ENCODE peak calls at places on chromosome 9, in five cellular contexts. One of them, this sample, is unnamed.

GRCh38 chr9:136409557-136410455 is 608 bp downstream of the ENTR1 start:
- DNase-seq in CD4-positive, alpha-beta T cell: no peak
- DNase-seq in T47D: peak
- DNase-seq in NCI-H1436: no peak
- DNase-seq in neural crest cell: no peak
- DNase-seq in this sample: peak

GRCh38 chr9:93076792-93077128 is 18.3 kb downstream of the SUSD3 start:
- DNase-seq in CD4-positive, alpha-beta T cell: no peak
- DNase-seq in T47D: no peak
- DNase-seq in NCI-H1436: no peak
- DNase-seq in neural crest cell: no peak
- DNase-seq in this sample: no peak

GRCh38 chr9:72022846-72023245 is 37.6 kb downstream of the C9orf57 start:
- DNase-seq in CD4-positive, alpha-beta T cell: no peak
- DNase-seq in T47D: no peak
- DNase-seq in NCI-H1436: no peak
- DNase-seq in neural crest cell: no peak
- DNase-seq in this sample: no peak

GRCh38 chr9:7103382-7104170 is 345.8 kb downstream of the KDM4C start:
- DNase-seq in CD4-positive, alpha-beta T cell: no peak
- DNase-seq in T47D: no peak
- DNase-seq in NCI-H1436: no peak
- DNase-seq in neural crest cell: no peak
- DNase-seq in this sample: no peak

GRCh38 chr9:136960212-136960937 is 8.3 kb downstream of the LCN12 start:
- DNase-seq in CD4-positive, alpha-beta T cell: no peak
- DNase-seq in T47D: no peak
- DNase-seq in NCI-H1436: no peak
- DNase-seq in neural crest cell: no peak
- DNase-seq in this sample: no peak

GRCh38 chr9:116585204-116585603 is 101.9 kb upstream of the TRIM32 start:
- DNase-seq in CD4-positive, alpha-beta T cell: no peak
- DNase-seq in T47D: no peak
- DNase-seq in NCI-H1436: no peak
- DNase-seq in neural crest cell: no peak
- DNase-seq in this sample: no peak

GRCh38 chr9:9790216-9790872 is 822.5 kb downstream of the PTPRD start:
- DNase-seq in CD4-positive, alpha-beta T cell: no peak
- DNase-seq in T47D: peak
- DNase-seq in NCI-H1436: peak
- DNase-seq in neural crest cell: peak
- DNase-seq in this sample: peak

GRCh38 chr9:93676310-93677054 is 100.1 kb downstream of the PHF2 start:
- DNase-seq in CD4-positive, alpha-beta T cell: no peak
- DNase-seq in T47D: no peak
- DNase-seq in NCI-H1436: no peak
- DNase-seq in neural crest cell: no peak
- DNase-seq in this sample: no peak

GRCh38 chr9:26656003-26656940 is 236.3 kb downstream of the CAAP1 start:
- DNase-seq in CD4-positive, alpha-beta T cell: no peak
- DNase-seq in T47D: peak
- DNase-seq in NCI-H1436: no peak
- DNase-seq in neural crest cell: peak
- DNase-seq in this sample: peak

GRCh38 chr9:13364271-13364670 is 84.8 kb upstream of the MPDZ start:
- DNase-seq in CD4-positive, alpha-beta T cell: no peak
- DNase-seq in T47D: no peak
- DNase-seq in NCI-H1436: no peak
- DNase-seq in neural crest cell: no peak
- DNase-seq in this sample: no peak

GRCh38 chr9:5838884-5839571 is 6.1 kb upstream of the ERMP1 start:
- DNase-seq in CD4-positive, alpha-beta T cell: no peak
- DNase-seq in T47D: peak
- DNase-seq in NCI-H1436: no peak
- DNase-seq in neural crest cell: no peak
- DNase-seq in this sample: no peak

GRCh38 chr9:5644522-5644921 is 15.6 kb downstream of the RIC1 start:
- DNase-seq in CD4-positive, alpha-beta T cell: no peak
- DNase-seq in T47D: no peak
- DNase-seq in NCI-H1436: no peak
- DNase-seq in neural crest cell: no peak
- DNase-seq in this sample: no peak

GRCh38 chr9:81575976-81576375 is 113.4 kb downstream of the TLE1 start:
- DNase-seq in CD4-positive, alpha-beta T cell: no peak
- DNase-seq in T47D: no peak
- DNase-seq in NCI-H1436: no peak
- DNase-seq in neural crest cell: no peak
- DNase-seq in this sample: no peak

GRCh38 chr9:131833906-131834305 is 94.0 kb upstream of the RAPGEF1 start:
- DNase-seq in CD4-positive, alpha-beta T cell: no peak
- DNase-seq in T47D: no peak
- DNase-seq in NCI-H1436: no peak
- DNase-seq in neural crest cell: no peak
- DNase-seq in this sample: no peak

GRCh38 chr9:79572032-79572890 is 496 bp downstream of the TLE4 start:
- DNase-seq in CD4-positive, alpha-beta T cell: peak
- DNase-seq in T47D: no peak
- DNase-seq in NCI-H1436: no peak
- DNase-seq in neural crest cell: peak
- DNase-seq in this sample: peak

GRCh38 chr9:121651295-121652036 is at the start of gene DAB2IP:
- DNase-seq in CD4-positive, alpha-beta T cell: no peak
- DNase-seq in T47D: peak
- DNase-seq in NCI-H1436: peak
- DNase-seq in neural crest cell: peak
- DNase-seq in this sample: peak

GRCh38 chr9:136059851-136060670 is 35.0 kb downstream of the NACC2 start:
- DNase-seq in CD4-positive, alpha-beta T cell: no peak
- DNase-seq in T47D: no peak
- DNase-seq in NCI-H1436: no peak
- DNase-seq in neural crest cell: no peak
- DNase-seq in this sample: no peak

GRCh38 chr9:1335174-1335573 is 285.0 kb downstream of the DMRT2 start:
- DNase-seq in CD4-positive, alpha-beta T cell: no peak
- DNase-seq in T47D: no peak
- DNase-seq in NCI-H1436: no peak
- DNase-seq in neural crest cell: no peak
- DNase-seq in this sample: no peak

GRCh38 chr9:132244582-132245455 is 83.0 kb downstream of the NTNG2 start:
- DNase-seq in CD4-positive, alpha-beta T cell: no peak
- DNase-seq in T47D: no peak
- DNase-seq in NCI-H1436: no peak
- DNase-seq in neural crest cell: no peak
- DNase-seq in this sample: no peak

GRCh38 chr9:4504250-4504649 is 14.0 kb downstream of the SLC1A1 start:
- DNase-seq in CD4-positive, alpha-beta T cell: no peak
- DNase-seq in T47D: no peak
- DNase-seq in NCI-H1436: no peak
- DNase-seq in neural crest cell: no peak
- DNase-seq in this sample: no peak

GRCh38 chr9:93231121-93231694 is 47.3 kb downstream of the WNK2 start:
- DNase-seq in CD4-positive, alpha-beta T cell: no peak
- DNase-seq in T47D: no peak
- DNase-seq in NCI-H1436: no peak
- DNase-seq in neural crest cell: no peak
- DNase-seq in this sample: no peak

GRCh38 chr9:83166369-83166768 is 103.4 kb upstream of the RASEF start:
- DNase-seq in CD4-positive, alpha-beta T cell: no peak
- DNase-seq in T47D: peak
- DNase-seq in NCI-H1436: peak
- DNase-seq in neural crest cell: no peak
- DNase-seq in this sample: no peak

GRCh38 chr9:69131682-69132081 is 42.4 kb upstream of the TJP2 start:
- DNase-seq in CD4-positive, alpha-beta T cell: no peak
- DNase-seq in T47D: no peak
- DNase-seq in NCI-H1436: no peak
- DNase-seq in neural crest cell: no peak
- DNase-seq in this sample: no peak

GRCh38 chr9:124503713-124504529 is 3.3 kb downstream of the NR5A1 start:
- DNase-seq in CD4-positive, alpha-beta T cell: no peak
- DNase-seq in T47D: no peak
- DNase-seq in NCI-H1436: no peak
- DNase-seq in neural crest cell: no peak
- DNase-seq in this sample: peak

GRCh38 chr9:115138151-115138550 is 20.2 kb upstream of the TNC start:
- DNase-seq in CD4-positive, alpha-beta T cell: no peak
- DNase-seq in T47D: no peak
- DNase-seq in NCI-H1436: no peak
- DNase-seq in neural crest cell: no peak
- DNase-seq in this sample: no peak

GRCh38 chr9:14768561-14769234 is 46.2 kb upstream of the CER1 start:
- DNase-seq in CD4-positive, alpha-beta T cell: no peak
- DNase-seq in T47D: peak
- DNase-seq in NCI-H1436: peak
- DNase-seq in neural crest cell: peak
- DNase-seq in this sample: peak

GRCh38 chr9:104386425-104387069 is 117.5 kb upstream of the OR13F1 start:
- DNase-seq in CD4-positive, alpha-beta T cell: no peak
- DNase-seq in T47D: peak
- DNase-seq in NCI-H1436: peak
- DNase-seq in neural crest cell: no peak
- DNase-seq in this sample: peak

GRCh38 chr9:26301659-26302058 is 590.9 kb downstream of the CAAP1 start:
- DNase-seq in CD4-positive, alpha-beta T cell: no peak
- DNase-seq in T47D: no peak
- DNase-seq in NCI-H1436: no peak
- DNase-seq in neural crest cell: no peak
- DNase-seq in this sample: no peak

GRCh38 chr9:82031538-82032280 is 43.1 kb downstream of the SPATA31D1 start:
- DNase-seq in CD4-positive, alpha-beta T cell: no peak
- DNase-seq in T47D: peak
- DNase-seq in NCI-H1436: no peak
- DNase-seq in neural crest cell: no peak
- DNase-seq in this sample: no peak

GRCh38 chr9:112174223-112174964 is 703 bp downstream of the SUSD1 start:
- DNase-seq in CD4-positive, alpha-beta T cell: peak
- DNase-seq in T47D: peak
- DNase-seq in NCI-H1436: peak
- DNase-seq in neural crest cell: peak
- DNase-seq in this sample: peak

GRCh38 chr9:135536166-135536565 is 9.8 kb upstream of the OBP2A start:
- DNase-seq in CD4-positive, alpha-beta T cell: no peak
- DNase-seq in T47D: no peak
- DNase-seq in NCI-H1436: no peak
- DNase-seq in neural crest cell: no peak
- DNase-seq in this sample: no peak

GRCh38 chr9:7370378-7370777 is 429.2 kb downstream of the DMAC1 start:
- DNase-seq in CD4-positive, alpha-beta T cell: no peak
- DNase-seq in T47D: no peak
- DNase-seq in NCI-H1436: no peak
- DNase-seq in neural crest cell: no peak
- DNase-seq in this sample: no peak

GRCh38 chr9:123834907-123835562 is 94.9 kb downstream of the DENND1A start:
- DNase-seq in CD4-positive, alpha-beta T cell: no peak
- DNase-seq in T47D: no peak
- DNase-seq in NCI-H1436: no peak
- DNase-seq in neural crest cell: no peak
- DNase-seq in this sample: no peak

GRCh38 chr9:115444941-115445340 is 327.0 kb upstream of the TNC start:
- DNase-seq in CD4-positive, alpha-beta T cell: no peak
- DNase-seq in T47D: no peak
- DNase-seq in NCI-H1436: no peak
- DNase-seq in neural crest cell: no peak
- DNase-seq in this sample: no peak

GRCh38 chr9:131839281-131840084 is 99.6 kb upstream of the RAPGEF1 start:
- DNase-seq in CD4-positive, alpha-beta T cell: peak
- DNase-seq in T47D: no peak
- DNase-seq in NCI-H1436: no peak
- DNase-seq in neural crest cell: no peak
- DNase-seq in this sample: no peak

GRCh38 chr9:83959061-83959460 is 21.0 kb downstream of the HNRNPK start:
- DNase-seq in CD4-positive, alpha-beta T cell: no peak
- DNase-seq in T47D: no peak
- DNase-seq in NCI-H1436: no peak
- DNase-seq in neural crest cell: no peak
- DNase-seq in this sample: no peak

GRCh38 chr9:123208626-123209174 is 59.7 kb downstream of the STRBP start:
- DNase-seq in CD4-positive, alpha-beta T cell: no peak
- DNase-seq in T47D: peak
- DNase-seq in NCI-H1436: no peak
- DNase-seq in neural crest cell: no peak
- DNase-seq in this sample: no peak

GRCh38 chr9:36325081-36325828 is 67.0 kb upstream of the GNE start:
- DNase-seq in CD4-positive, alpha-beta T cell: no peak
- DNase-seq in T47D: no peak
- DNase-seq in NCI-H1436: no peak
- DNase-seq in neural crest cell: no peak
- DNase-seq in this sample: no peak

GRCh38 chr9:116163293-116164055 is 9.9 kb downstream of the PAPPA start:
- DNase-seq in CD4-positive, alpha-beta T cell: no peak
- DNase-seq in T47D: peak
- DNase-seq in NCI-H1436: no peak
- DNase-seq in neural crest cell: no peak
- DNase-seq in this sample: no peak